ENCODE peak calls at places on chromosomes 16 and 17, in eight cellular contexts. N is psoas muscle, E is heart right ventricle, H is PC-3, D is transverse colon, X is body of pancreas, L is MM.1S, P is Peyer's patch. S is an unnamed sample.

GRCh38 chr17:57873261-57874057 is 23.6 kb upstream of the MRPS23 start:
- DNase-seq in E (no peak), H (no peak), L (no peak), X (no peak), N (no peak), D (no peak), P (no peak), S (no peak)

GRCh38 chr17:80789356-80789902 is 202.2 kb upstream of the CHMP6 start:
- DNase-seq in X (no peak), P (no peak), D (no peak), L (no peak), H (peak; percentile 84), N (no peak), E (peak; percentile 61), S (no peak)

GRCh38 chr17:5537251-5537650 is 47.1 kb downstream of the NLRP1 start:
- DNase-seq in P (no peak), N (no peak), L (no peak), D (no peak), H (no peak), X (no peak), E (no peak), S (no peak)

GRCh38 chr16:12437761-12438440 is 365.8 kb downstream of the CPPED1 start:
- DNase-seq in E (no peak), L (no peak), P (no peak), D (no peak), N (no peak), X (no peak), H (no peak), S (no peak)

GRCh38 chr17:75626496-75627038 is 6.7 kb upstream of the SMIM5 start:
- DNase-seq in L (no peak), E (no peak), D (no peak), N (no peak), X (no peak), P (no peak), H (no peak), S (no peak)

GRCh38 chr16:83727751-83728352 is 79.9 kb upstream of the HSBP1 start:
- DNase-seq in E (no peak), H (no peak), D (no peak), X (no peak), L (no peak), P (no peak), N (no peak), S (no peak)

GRCh38 chr16:47928008-47928407 is 227.8 kb downstream of the ABCC12 start:
- DNase-seq in L (peak; percentile 11), E (no peak), N (no peak), H (peak; percentile 11), X (no peak), D (no peak), P (no peak), S (no peak)

GRCh38 chr17:27525316-27525715 is 69.1 kb downstream of the KSR1 start:
- DNase-seq in E (no peak), N (no peak), P (no peak), L (no peak), H (no peak), X (no peak), D (no peak), S (no peak)

GRCh38 chr17:40182606-40183005 is 5.3 kb downstream of the RAPGEFL1 start:
- DNase-seq in D (no peak), X (no peak), P (no peak), H (no peak), E (no peak), N (no peak), L (no peak), S (no peak)

GRCh38 chr17:1146551-1147265 is 33.1 kb downstream of the ABR start:
- DNase-seq in D (no peak), P (no peak), L (no peak), H (no peak), X (no peak), N (no peak), E (no peak), S (no peak)

GRCh38 chr17:37671028-37671812 is 28.0 kb upstream of the DDX52 start:
- DNase-seq in N (no peak), P (peak; percentile 73), X (no peak), L (no peak), H (no peak), E (no peak), D (peak; percentile 68), S (no peak)

GRCh38 chr17:77253611-77254051 is 112.9 kb downstream of the SEC14L1 start:
- DNase-seq in L (no peak), D (no peak), H (no peak), X (no peak), N (no peak), P (no peak), E (no peak), S (no peak)

GRCh38 chr17:71472809-71473789 is 647.7 kb upstream of the SOX9 start:
- DNase-seq in P (no peak), E (peak; percentile 6), H (peak; percentile 87), D (no peak), L (peak; percentile 66), X (peak; percentile 33), N (no peak), S (no peak)

GRCh38 chr17:1639549-1639948 is 6.0 kb downstream of the SCARF1 start:
- DNase-seq in H (no peak), D (no peak), N (no peak), L (no peak), P (no peak), E (no peak), X (peak; percentile 49), S (no peak)

GRCh38 chr17:78258323-78259229 is 27.1 kb downstream of the TMEM235 start:
- DNase-seq in D (no peak), X (no peak), N (peak; percentile 59), P (peak; percentile 80), L (peak; percentile 51), E (peak; percentile 62), H (no peak), S (no peak)

GRCh38 chr17:1197781-1198490 is 18.2 kb upstream of the ABR start:
- DNase-seq in N (peak; percentile 61), P (peak; percentile 96), E (peak; percentile 81), H (no peak), L (no peak), X (peak; percentile 58), D (peak; percentile 82), S (peak; percentile 91)

GRCh38 chr16:58026705-58027340 is 1.3 kb downstream of the MMP15 start:
- DNase-seq in N (no peak), E (no peak), P (no peak), X (peak; percentile 53), L (no peak), H (no peak), D (peak; percentile 36), S (no peak)

GRCh38 chr16:47990676-47991075 is 165.1 kb downstream of the ABCC12 start:
- DNase-seq in X (no peak), N (no peak), L (no peak), H (no peak), P (no peak), E (no peak), D (no peak), S (no peak)

GRCh38 chr16:1543085-1543896 is 9.8 kb downstream of the TMEM204 start:
- DNase-seq in H (peak; percentile 74), X (peak; percentile 29), P (peak; percentile 74), N (peak; percentile 77), D (peak; percentile 43), L (no peak), E (peak; percentile 86), S (no peak)

GRCh38 chr16:64900517-64900916 is 221.3 kb downstream of the CDH11 start:
- DNase-seq in H (no peak), L (no peak), D (no peak), P (no peak), N (no peak), E (no peak), X (no peak), S (no peak)

GRCh38 chr17:65017375-65017774 is 39.2 kb downstream of the GNA13 start:
- DNase-seq in X (no peak), P (no peak), D (no peak), E (no peak), N (no peak), L (no peak), H (no peak), S (peak; percentile 37)
- TF ChIP-seq CTCF in X (no peak), P (no peak), D (no peak), E (no peak), N (no peak), L (no peak), H (no peak), S (no peak)

GRCh38 chr16:19833581-19833980 is 51.1 kb downstream of the GPRC5B start:
- DNase-seq in L (no peak), P (no peak), D (no peak), N (no peak), H (no peak), X (no peak), E (no peak), S (no peak)
- H3K4me1 ChIP-seq in L (no peaks in the 10 kb centered on the region), P (no peaks in the 10 kb centered on the region), D (no peaks in the 10 kb centered on the region), N (peaks cover 57% of the 10 kb centered on the region), H (peaks cover 14% of the 10 kb centered on the region), X (peaks cover 10% of the 10 kb centered on the region), E (peaks cover 5% of the 10 kb centered on the region), S (peaks cover 2% of the 10 kb centered on the region)

GRCh38 chr16:21064203-21064602 is 86.4 kb downstream of the DNAH3 start:
- DNase-seq in D (no peak), X (no peak), H (no peak), L (no peak), P (no peak), N (no peak), E (no peak), S (no peak)
- H3K27ac ChIP-seq in D (no peak overlapping the region), X (no peak overlapping the region), H (no peak overlapping the region), L (no peak overlapping the region), P (no peak overlapping the region), N (no peak overlapping the region), E (no peak overlapping the region), S (no peak overlapping the region)

GRCh38 chr16:27174798-27175197 is 28.5 kb upstream of the KDM8 start:
- DNase-seq in D (no peak), N (no peak), P (peak; percentile 63), E (no peak), L (no peak), X (no peak), H (peak; percentile 75), S (no peak)

GRCh38 chr16:27174007-27174406 is 29.3 kb upstream of the KDM8 start:
- DNase-seq in X (no peak), L (peak; percentile 53), N (no peak), P (peak; percentile 77), D (peak; percentile 27), E (no peak), H (peak; percentile 67), S (no peak)

GRCh38 chr16:27171584-27171983 is 31.7 kb upstream of the KDM8 start:
- DNase-seq in H (no peak), E (no peak), N (no peak), D (no peak), P (no peak), L (no peak), X (no peak), S (no peak)

GRCh38 chr16:27168790-27169189 is 34.5 kb upstream of the KDM8 start:
- DNase-seq in H (no peak), N (no peak), E (no peak), X (no peak), L (no peak), P (no peak), D (no peak), S (no peak)

DNA sequence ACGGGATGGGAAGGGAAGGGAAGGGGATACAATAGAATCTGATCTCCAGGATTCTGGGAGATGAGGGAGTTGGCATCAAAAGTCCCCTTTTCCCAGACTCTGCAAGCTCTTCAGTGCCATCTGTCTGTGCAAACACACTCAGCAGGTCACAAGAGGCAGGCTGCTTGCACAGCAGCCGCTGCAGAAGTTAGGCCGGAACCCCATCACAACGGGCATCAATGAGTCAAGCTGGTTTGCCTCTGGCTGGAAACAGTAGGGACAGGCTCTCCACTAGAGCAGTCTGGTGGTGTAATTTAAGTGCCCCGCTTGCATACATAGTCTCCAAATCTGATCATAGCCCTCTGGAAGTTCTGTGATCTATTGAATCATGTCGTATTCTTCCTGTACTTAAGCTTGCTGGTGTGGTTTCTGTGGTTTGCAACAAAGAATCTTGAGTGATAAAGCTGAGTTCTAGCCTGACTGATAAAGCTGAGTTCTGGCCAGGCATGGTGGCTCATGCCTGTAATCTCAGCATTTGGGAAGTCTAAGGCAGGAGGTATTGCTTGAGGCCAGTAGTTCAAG is 33.7 kb upstream of the KDM8 start:
- DNase-seq in N (no peak), X (no peak), L (peak; percentile 74), E (no peak), D (peak; percentile 28), H (peak; percentile 82), P (peak; percentile 76), S (no peak)
- TF ChIP-seq CTCF in N (no peak), X (no peak), L (peak; percentile 55), E (no peak), D (no peak), H (peak; percentile 60), P (no peak), S (no peak)